ENCODE peak calls at places on chromosomes 7 and 10, in four cellular contexts. Z, X, J and K are unnamed samples.

GRCh38 chr7:16644624-16644986 is 949 bp downstream of the ANKMY2 start:
- DNase-seq in X (peak; percentile 73), Z (peak; percentile 81), J (peak; percentile 71), K (no peak)

GRCh38 chr10:125375210-125375609 is 214.8 kb upstream of the CTBP2 start:
- DNase-seq in Z (no peak), X (no peak), J (peak; percentile 30), K (peak; percentile 2)

GRCh38 chr7:100033526-100033925 is 16.0 kb upstream of the ZSCAN21 start:
- DNase-seq in X (no peak), Z (no peak), J (no peak), K (no peak)

GRCh38 chr10:58956926-58957325 is 219.5 kb upstream of the PHYHIPL start:
- DNase-seq in J (no peak), Z (peak; percentile 49), X (no peak), K (no peak)

GRCh38 chr10:124353091-124353815 is 65.5 kb downstream of the OAT start:
- DNase-seq in X (no peak), Z (no peak), J (no peak), K (no peak)

GRCh38 chr10:52615756-52616419 is 156.7 kb downstream of the MBL2 start:
- DNase-seq in Z (peak; percentile 77), X (no peak), J (no peak), K (no peak)

GRCh38 chr10:13722747-13723657 is 136.2 kb downstream of the PRPF18 start:
- DNase-seq in Z (peak; percentile 38), X (no peak), J (no peak), K (no peak)

GRCh38 chr7:152847491-152847890 is 87.9 kb downstream of the ACTR3B start:
- DNase-seq in Z (no peak), J (no peak), X (no peak), K (no peak)

GRCh38 chr7:141073641-141074161 is at the start of gene TMEM178B:
- DNase-seq in X (no peak), Z (peak; percentile 7), J (no peak), K (no peak)

GRCh38 chr10:70805619-70806215 is 10.0 kb upstream of the SGPL1 start:
- DNase-seq in Z (no peak), J (no peak), X (no peak), K (no peak)

GRCh38 chr7:21617513-21617912 is 74.7 kb downstream of the DNAH11 start:
- DNase-seq in J (no peak), Z (no peak), X (no peak), K (no peak)

GRCh38 chr7:21620054-21620453 is 77.2 kb downstream of the DNAH11 start:
- DNase-seq in X (no peak), Z (no peak), J (no peak), K (no peak)

GRCh38 chr7:21616796-21617436 is 74.1 kb downstream of the DNAH11 start:
- DNase-seq in X (no peak), J (peak; percentile 72), Z (peak; percentile 47), K (peak; percentile 31)

GRCh38 chr7:21618706-21619105 is 75.9 kb downstream of the DNAH11 start:
- DNase-seq in X (no peak), J (no peak), Z (no peak), K (no peak)

GRCh38 chr7:21617916-21618390 is 75.1 kb downstream of the DNAH11 start:
- DNase-seq in X (peak; percentile 72), J (peak; percentile 87), Z (peak; percentile 90), K (peak; percentile 55)
- H3K27ac ChIP-seq in X (peak overlapping the region; percentile 56), J (peak overlapping the region; percentile 89), Z (peak overlapping the region; percentile 35), K (peak overlapping the region; percentile 47)

GRCh38 chr10:71961831-71962230 is 2.4 kb upstream of the CHST3 start:
- DNase-seq in X (no peak), J (no peak), Z (no peak), K (no peak)

GRCh38 chr10:71963351-71963755 is 842 bp upstream of the CHST3 start:
- DNase-seq in Z (peak; percentile 66), X (peak; percentile 66), J (no peak), K (no peak)

GRCh38 chr10:71963756-71964668 is at the start of gene CHST3:
- DNase-seq in J (peak; percentile 32), X (peak; percentile 87), Z (peak; percentile 84), K (no peak)

GRCh38 chr10:71964669-71965515 is 697 bp downstream of the CHST3 start:
- DNase-seq in X (peak; percentile 89), J (peak; percentile 42), Z (peak; percentile 97), K (no peak)

GRCh38 chr10:71962915-71963314 is 1.3 kb upstream of the CHST3 start:
- DNase-seq in Z (no peak), J (no peak), X (no peak), K (no peak)
- H3K27ac ChIP-seq in Z (peak overlapping the region; percentile 90), J (no peak overlapping the region), X (peak overlapping the region; percentile 64), K (no peak overlapping the region)

GRCh38 chr7:139421123-139421522 is 61.4 kb downstream of the LUC7L2 start:
- DNase-seq in J (no peak), X (no peak), Z (no peak), K (no peak)
- H3K27ac ChIP-seq in J (no peak overlapping the region), X (no peak overlapping the region), Z (no peak overlapping the region), K (no peak overlapping the region)

DNA sequence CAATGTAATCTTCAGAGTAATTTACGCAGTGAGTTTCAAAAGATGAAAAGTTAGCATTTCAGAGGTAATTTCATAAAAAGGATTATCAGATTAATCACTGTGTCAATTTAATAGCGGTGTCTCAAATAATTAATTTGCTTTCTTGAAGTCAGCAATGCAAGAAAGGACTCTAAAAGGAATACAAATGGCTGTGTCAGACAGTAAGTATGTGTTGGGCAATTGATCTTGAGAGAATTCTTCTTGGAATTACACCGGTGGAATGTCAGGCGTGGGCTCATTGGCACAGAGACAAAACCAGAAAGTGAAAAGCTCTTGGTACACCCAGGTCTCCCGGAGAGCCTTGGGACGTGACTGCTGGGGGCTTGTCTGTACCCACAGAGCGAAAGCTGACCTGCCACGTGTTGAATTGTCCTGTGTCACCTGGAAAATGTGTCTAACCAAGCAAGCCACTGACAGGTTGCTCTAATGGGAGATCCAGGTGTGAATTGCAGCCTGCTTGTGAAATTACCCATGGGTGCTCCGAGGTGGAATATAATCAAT is 60.5 kb downstream of the TMEM209 start:
- DNase-seq in J (peak; percentile 21), Z (peak; percentile 81), X (no peak), K (no peak)
- H3K27ac ChIP-seq in J (peak overlapping the region; percentile 54), Z (no peak overlapping the region), X (no peak overlapping the region), K (no peak overlapping the region)